ENCODE peak calls at places on chromosomes 5 and 9, in four cellular contexts. One of them, this sample, is unnamed.

GRCh38 chr5:156169495-156169894 is 157.5 kb upstream of the SGCD start:
- DNase-seq in NCI-H2029 treated with DMSO at 0.1 percent for 48 hours: no peak
- DNase-seq in stimulated activated CD8-positive, alpha-beta memory T cell treated with anti-CD3 and anti-CD28 coated beads, Interleukin-15, amount 100 ng/mL, for 4 hours: no peak
- DNase-seq in AG09309: no peak
- DNase-seq in this sample: no peak

GRCh38 chr9:112224401-112225289 is 49.5 kb upstream of the SUSD1 start:
- DNase-seq in NCI-H2029 treated with DMSO at 0.1 percent for 48 hours: no peak
- DNase-seq in stimulated activated CD8-positive, alpha-beta memory T cell treated with anti-CD3 and anti-CD28 coated beads, Interleukin-15, amount 100 ng/mL, for 4 hours: no peak
- DNase-seq in AG09309: peak
- DNase-seq in this sample: peak

GRCh38 chr5:173452506-173452905 is 124.3 kb upstream of the STC2 start:
- DNase-seq in NCI-H2029 treated with DMSO at 0.1 percent for 48 hours: no peak
- DNase-seq in stimulated activated CD8-positive, alpha-beta memory T cell treated with anti-CD3 and anti-CD28 coated beads, Interleukin-15, amount 100 ng/mL, for 4 hours: no peak
- DNase-seq in AG09309: no peak
- DNase-seq in this sample: no peak

GRCh38 chr9:124782661-124783574 is 6.0 kb downstream of the OLFML2A start:
- DNase-seq in NCI-H2029 treated with DMSO at 0.1 percent for 48 hours: no peak
- DNase-seq in stimulated activated CD8-positive, alpha-beta memory T cell treated with anti-CD3 and anti-CD28 coated beads, Interleukin-15, amount 100 ng/mL, for 4 hours: no peak
- DNase-seq in AG09309: no peak
- DNase-seq in this sample: no peak

GRCh38 chr9:6592231-6592630 is 53.3 kb downstream of the GLDC start:
- DNase-seq in NCI-H2029 treated with DMSO at 0.1 percent for 48 hours: no peak
- DNase-seq in stimulated activated CD8-positive, alpha-beta memory T cell treated with anti-CD3 and anti-CD28 coated beads, Interleukin-15, amount 100 ng/mL, for 4 hours: no peak
- DNase-seq in AG09309: no peak
- DNase-seq in this sample: no peak

GRCh38 chr5:119368238-119368630 is 12.4 kb downstream of the TNFAIP8 start:
- DNase-seq in NCI-H2029 treated with DMSO at 0.1 percent for 48 hours: no peak
- DNase-seq in stimulated activated CD8-positive, alpha-beta memory T cell treated with anti-CD3 and anti-CD28 coated beads, Interleukin-15, amount 100 ng/mL, for 4 hours: peak
- DNase-seq in AG09309: no peak
- DNase-seq in this sample: no peak

GRCh38 chr5:16740046-16740445 is 123.2 kb upstream of the RETREG1 start:
- DNase-seq in NCI-H2029 treated with DMSO at 0.1 percent for 48 hours: no peak
- DNase-seq in stimulated activated CD8-positive, alpha-beta memory T cell treated with anti-CD3 and anti-CD28 coated beads, Interleukin-15, amount 100 ng/mL, for 4 hours: no peak
- DNase-seq in AG09309: no peak
- DNase-seq in this sample: no peak

GRCh38 chr5:142823176-142823575 is 53.0 kb downstream of the ARHGAP26 start:
- DNase-seq in NCI-H2029 treated with DMSO at 0.1 percent for 48 hours: peak
- DNase-seq in stimulated activated CD8-positive, alpha-beta memory T cell treated with anti-CD3 and anti-CD28 coated beads, Interleukin-15, amount 100 ng/mL, for 4 hours: no peak
- DNase-seq in AG09309: no peak
- DNase-seq in this sample: no peak

GRCh38 chr5:88613051-88613450 is 269.9 kb downstream of the MEF2C start:
- DNase-seq in NCI-H2029 treated with DMSO at 0.1 percent for 48 hours: no peak
- DNase-seq in stimulated activated CD8-positive, alpha-beta memory T cell treated with anti-CD3 and anti-CD28 coated beads, Interleukin-15, amount 100 ng/mL, for 4 hours: no peak
- DNase-seq in AG09309: no peak
- DNase-seq in this sample: no peak

GRCh38 chr5:137635521-137635921 is 100.4 kb downstream of the KLHL3 start:
- DNase-seq in NCI-H2029 treated with DMSO at 0.1 percent for 48 hours: no peak
- DNase-seq in stimulated activated CD8-positive, alpha-beta memory T cell treated with anti-CD3 and anti-CD28 coated beads, Interleukin-15, amount 100 ng/mL, for 4 hours: no peak
- DNase-seq in AG09309: no peak
- DNase-seq in this sample: no peak

GRCh38 chr9:105415344-105415980 is 32.4 kb upstream of the FSD1L start:
- DNase-seq in NCI-H2029 treated with DMSO at 0.1 percent for 48 hours: peak
- DNase-seq in stimulated activated CD8-positive, alpha-beta memory T cell treated with anti-CD3 and anti-CD28 coated beads, Interleukin-15, amount 100 ng/mL, for 4 hours: no peak
- DNase-seq in AG09309: no peak
- DNase-seq in this sample: no peak

GRCh38 chr5:163585206-163585605 is 79.8 kb downstream of the MAT2B start:
- DNase-seq in NCI-H2029 treated with DMSO at 0.1 percent for 48 hours: no peak
- DNase-seq in stimulated activated CD8-positive, alpha-beta memory T cell treated with anti-CD3 and anti-CD28 coated beads, Interleukin-15, amount 100 ng/mL, for 4 hours: no peak
- DNase-seq in AG09309: no peak
- DNase-seq in this sample: peak

This sample was measured in HS-5.